ENCODE peak calls at places on chromosomes 13 and 19, in four cellular contexts. N, M, C and A are unnamed samples.
A peak's percentile ranks its signal among the peaks of the same experiment; 100 is the strongest.

GRCh38 chr19:41698746-41699230 is 9.6 kb upstream of the CEACAM5 start:
- DNase-seq in M (no peak), C (no peak), N (no peak), A (no peak)

GRCh38 chr19:913080-913748 is at the start of gene R3HDM4:
- DNase-seq in M (peak; percentile 42), N (peak; percentile 64), C (peak; percentile 83), A (peak; percentile 95)

GRCh38 chr13:44409595-44409994 is 36.0 kb downstream of the SERP2 start:
- DNase-seq in M (no peak), C (no peak), N (no peak), A (no peak)

GRCh38 chr19:1265611-1266115 is 3.5 kb upstream of the CIRBP start:
- DNase-seq in M (peak; percentile 76), C (no peak), N (no peak), A (no peak)

GRCh38 chr13:109719962-109720646 is 66.3 kb downstream of the IRS2 start:
- DNase-seq in N (no peak), M (no peak), C (no peak), A (no peak)

GRCh38 chr13:113947321-113948033 is 26.4 kb downstream of the C13orf46 start:
- DNase-seq in N (peak; percentile 30), M (peak; percentile 74), C (no peak), A (no peak)

GRCh38 chr19:2770055-2771013 is 12.7 kb downstream of the SGTA start:
- DNase-seq in C (peak; percentile 44), N (no peak), M (peak; percentile 63), A (no peak)

GRCh38 chr19:48501446-48501960 is 10.1 kb downstream of the LMTK3 start:
- DNase-seq in N (peak; percentile 89), C (no peak), M (no peak), A (no peak)

GRCh38 chr13:44312898-44313551 is 60.6 kb upstream of the SERP2 start:
- DNase-seq in M (peak; percentile 91), N (no peak), C (no peak), A (no peak)

GRCh38 chr13:70330697-70331361 is 222.6 kb upstream of the KLHL1 start:
- DNase-seq in C (no peak), M (no peak), N (no peak), A (no peak)

GRCh38 chr13:45847554-45848224 is 3.9 kb downstream of the SIAH3 start:
- DNase-seq in N (no peak), M (no peak), C (peak; percentile 60), A (peak; percentile 41)

GRCh38 chr13:97275265-97275664 is 53.1 kb downstream of the MBNL2 start:
- DNase-seq in M (peak; percentile 92), C (no peak), N (no peak), A (no peak)

GRCh38 chr13:43363156-43363918 is 340.0 kb downstream of the DNAJC15 start:
- DNase-seq in N (no peak), C (no peak), M (peak; percentile 88), A (no peak)

GRCh38 chr19:34482380-34483250 is 1.1 kb downstream of the WTIP start:
- DNase-seq in C (peak; percentile 64), N (peak; percentile 63), M (peak; percentile 32), A (peak; percentile 35)

GRCh38 chr19:29098863-29099481 is 114.0 kb downstream of the UQCRFS1 start:
- DNase-seq in M (peak; percentile 97), C (no peak), N (no peak), A (no peak)

GRCh38 chr19:6521718-6522646 is 8.8 kb upstream of the TNFSF9 start:
- DNase-seq in M (peak; percentile 15), C (no peak), N (no peak), A (peak; percentile 79)

GRCh38 chr19:52896431-52897148 is 845 bp downstream of the ZNF320 start:
- DNase-seq in M (peak; percentile 15), C (peak; percentile 39), N (peak; percentile 24), A (peak; percentile 43)

GRCh38 chr13:52195052-52195837 is 35.8 kb upstream of the NEK3 start:
- DNase-seq in N (peak; percentile 78), M (peak; percentile 72), C (no peak), A (peak; percentile 79)

GRCh38 chr13:37701306-37701705 is 102.7 kb upstream of the POSTN start:
- DNase-seq in C (no peak), N (no peak), M (peak; percentile 52), A (no peak)

GRCh38 chr13:98468929-98469328 is 108.0 kb downstream of the STK24 start:
- DNase-seq in M (no peak), C (no peak), N (no peak), A (no peak)

GRCh38 chr19:47032171-47032811 is 12.7 kb downstream of the NPAS1 start:
- DNase-seq in M (no peak), C (peak; percentile 63), N (peak; percentile 88), A (peak; percentile 85)

GRCh38 chr19:10339380-10339960 is at the start of gene ICAM3:
- DNase-seq in M (no peak), N (no peak), C (no peak), A (peak; percentile 80)

GRCh38 chr13:97332725-97333124 is 101.2 kb upstream of the RAP2A start:
- DNase-seq in M (no peak), N (no peak), C (no peak), A (no peak)

DNA sequence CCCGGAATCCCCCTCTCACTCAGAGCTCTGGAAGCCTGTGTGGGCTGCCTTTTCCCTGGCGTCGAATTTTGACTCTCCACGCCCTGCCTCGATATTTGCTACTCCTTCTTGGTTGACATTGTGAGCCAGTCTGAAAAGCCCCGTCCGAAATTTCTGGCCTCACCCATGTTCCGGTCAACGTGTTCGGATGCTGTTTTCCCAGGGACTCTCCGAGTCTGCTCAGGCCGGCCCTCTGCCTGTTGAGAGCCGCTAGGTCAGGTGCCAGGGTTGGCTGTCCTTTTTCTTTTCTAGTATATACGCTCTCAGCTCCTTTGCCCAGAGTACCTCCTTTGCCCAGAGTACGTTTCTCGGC is 6.8 kb upstream of the DGKH start:
- DNase-seq in N (peak; percentile 60), M (peak; percentile 72), C (peak; percentile 73), A (peak; percentile 71)
- TF ChIP-seq CTCF in N (no peak), M (peak; percentile 83), C (peak; percentile 66), A (no peak)

GRCh38 chr19:50793558-50794065 is 3.4 kb downstream of the ACP4 start:
- DNase-seq in N (no peak), C (no peak), M (no peak), A (no peak)

GRCh38 chr19:50792852-50793250 is 2.6 kb downstream of the ACP4 start:
- DNase-seq in M (no peak), C (no peak), N (no peak), A (no peak)

GRCh38 chr19:50795665-50796073 is 5.5 kb downstream of the ACP4 start:
- DNase-seq in C (no peak), N (no peak), M (no peak), A (no peak)

GRCh38 chr19:50794778-50795664 is 4.8 kb downstream of the ACP4 start:
- DNase-seq in M (no peak), C (no peak), N (peak; percentile 36), A (no peak)

DNA sequence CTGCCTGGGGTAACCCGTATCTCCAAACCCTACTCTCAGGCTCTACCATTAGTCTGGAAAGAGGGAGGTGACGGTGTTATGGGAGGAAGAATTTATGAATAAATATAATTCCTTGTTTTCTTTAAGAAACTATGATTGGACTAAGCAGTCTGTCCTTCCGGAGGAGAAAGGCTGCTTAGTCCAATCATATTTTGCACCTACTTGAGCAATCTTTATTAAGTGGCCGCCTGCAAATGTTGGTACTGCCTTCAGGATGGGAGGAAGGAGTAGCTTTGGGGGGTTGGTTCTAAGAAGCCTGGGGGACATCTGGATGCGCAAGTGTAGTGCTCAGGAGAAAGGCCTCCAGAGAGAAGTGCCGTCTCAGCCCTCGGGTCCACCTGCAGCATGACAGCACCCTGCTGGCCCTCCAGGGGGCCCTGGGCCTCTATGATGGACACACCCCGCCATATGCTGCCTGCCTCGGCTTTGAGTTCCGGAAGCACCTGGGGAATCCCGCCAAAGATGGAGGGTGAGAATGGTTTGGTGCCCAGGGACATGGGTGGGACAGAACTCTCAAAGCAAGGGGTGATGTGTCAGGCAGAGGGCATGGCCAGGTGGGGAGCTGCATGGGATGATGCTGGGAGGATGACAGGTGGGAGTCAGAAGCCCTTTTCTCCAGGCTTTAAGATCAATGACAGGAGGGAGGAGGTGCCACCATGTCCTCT is 4.0 kb downstream of the ACP4 start:
- DNase-seq in M (no peak), C (no peak), N (no peak), A (peak; percentile 82)
- TF ChIP-seq CTCF in M (no peak), C (no peak), N (no peak), A (no peak)

DNA sequence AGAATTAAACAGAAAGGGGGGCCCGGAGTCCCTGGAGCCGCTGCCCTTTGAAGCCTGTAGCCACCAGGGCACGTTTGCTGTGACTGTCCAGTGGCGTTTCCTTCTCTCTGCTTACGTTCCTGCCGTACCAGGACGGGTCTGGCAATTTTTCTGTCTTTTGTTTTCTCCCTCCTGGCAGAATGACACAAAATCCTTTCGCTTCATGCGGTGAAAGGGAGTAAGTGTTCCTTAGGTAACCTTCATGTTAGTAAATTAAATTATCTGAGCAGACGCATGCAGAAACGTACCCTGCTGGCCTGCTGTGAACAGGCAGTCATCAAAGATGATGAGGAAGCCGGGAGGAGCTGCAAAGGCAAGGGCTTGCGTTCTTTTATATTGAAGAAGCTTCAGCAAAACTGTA is 299.3 kb upstream of the ARGLU1 start:
- DNase-seq in N (no peak), C (no peak), M (no peak), A (no peak)
- TF ChIP-seq CTCF in N (no peak), C (no peak), M (no peak), A (no peak)

GRCh38 chr13:29830000-29830399 is 20.4 kb downstream of the UBL3 start:
- DNase-seq in N (no peak), C (no peak), M (no peak), A (peak; percentile 52)
- TF ChIP-seq CTCF in N (no peak), C (no peak), M (no peak), A (no peak)

GRCh38 chr19:57888494-57889231 is at the start of gene ZNF814:
- DNase-seq in N (peak; percentile 94), M (peak; percentile 84), C (peak; percentile 94), A (peak; percentile 80)
- TF ChIP-seq CTCF in N (peak; percentile 46), M (peak; percentile 19), C (peak; percentile 38), A (no peak)

GRCh38 chr13:23715762-23716235 is 145.6 kb downstream of the TNFRSF19 start:
- DNase-seq in C (peak; percentile 49), M (no peak), N (peak; percentile 73), A (peak; percentile 53)
- TF ChIP-seq CTCF in C (peak; percentile 24), M (peak; percentile 27), N (peak; percentile 38), A (peak; percentile 13)

GRCh38 chr13:23578411-23579071 is 8.3 kb downstream of the TNFRSF19 start:
- DNase-seq in N (peak; percentile 75), M (peak; percentile 55), C (peak; percentile 65), A (peak; percentile 75)
- TF ChIP-seq CTCF in N (no peak), M (peak; percentile 70), C (peak; percentile 71), A (peak; percentile 79)

GRCh38 chr13:27339299-27339698 is 68.7 kb downstream of the RASL11A start:
- DNase-seq in M (peak; percentile 48), C (peak; percentile 54), N (peak; percentile 75), A (peak; percentile 64)
- TF ChIP-seq CTCF in M (peak; percentile 69), C (peak; percentile 76), N (peak; percentile 43), A (peak; percentile 49)

GRCh38 chr19:53945998-53946397 is 16.7 kb upstream of the CACNG8 start:
- DNase-seq in N (no peak), M (no peak), C (no peak), A (no peak)

GRCh38 chr19:53944933-53945332 is 17.8 kb upstream of the CACNG8 start:
- DNase-seq in C (no peak), N (no peak), M (no peak), A (no peak)

GRCh38 chr19:53944416-53944815 is 18.3 kb upstream of the CACNG8 start:
- DNase-seq in M (no peak), N (no peak), C (no peak), A (no peak)

GRCh38 chr19:53945441-53945840 is 17.3 kb upstream of the CACNG8 start:
- DNase-seq in N (peak; percentile 63), M (peak; percentile 50), C (no peak), A (no peak)

GRCh38 chr19:53947624-53948023 is 15.1 kb upstream of the CACNG8 start:
- DNase-seq in M (no peak), C (no peak), N (no peak), A (no peak)
- TF ChIP-seq CTCF in M (peak; percentile 21), C (peak; percentile 31), N (no peak), A (no peak)